ENCODE peak calls at places on chromosomes 4 and X, in six cellular contexts. X, H, T, U, Q and I are unnamed samples.

GRCh38 chr4:173005912-173006633 is 162.5 kb upstream of the GALNT7 start:
- DNase-seq in Q (no peak), U (no peak), H (peak), X (no peak), T (no peak), I (no peak)

GRCh38 chr4:7192252-7193039 is at the start of gene SORCS2:
- DNase-seq in Q (no peak), U (no peak), H (peak), X (peak), T (no peak), I (peak)

GRCh38 chr4:98632258-98632657 is 26.2 kb downstream of the TSPAN5 start:
- DNase-seq in U (no peak), H (no peak), Q (no peak), X (no peak), T (no peak), I (no peak)

GRCh38 chrX:132737743-132738142 is 220.7 kb downstream of the HS6ST2 start:
- DNase-seq in X (no peak), T (no peak), Q (no peak), H (no peak), U (peak), I (no peak)

GRCh38 chrX:7927259-7928167 is at the start of gene PNPLA4:
- DNase-seq in X (peak), U (peak), Q (peak), T (peak), H (peak), I (peak)

GRCh38 chr4:35883108-35883507 is 361.2 kb downstream of the ARAP2 start:
- DNase-seq in H (no peak), Q (no peak), T (no peak), U (no peak), X (no peak), I (no peak)

GRCh38 chr4:574346-575161 is 1.5 kb downstream of the TMEM271 start:
- DNase-seq in T (no peak), X (no peak), U (no peak), H (no peak), Q (no peak), I (no peak)

GRCh38 chrX:40105016-40105790 is 7.4 kb upstream of the BCOR start:
- DNase-seq in Q (no peak), H (peak), T (no peak), X (peak), U (no peak), I (peak)

GRCh38 chrX:64152857-64153256 is 52.7 kb downstream of the AMER1 start:
- DNase-seq in X (no peak), U (no peak), H (no peak), Q (no peak), T (no peak), I (no peak)

GRCh38 chr4:48692897-48693296 is 87.2 kb downstream of the FRYL start:
- DNase-seq in H (no peak), U (no peak), T (no peak), X (no peak), Q (no peak), I (no peak)

GRCh38 chrX:143837010-143837409 is 46.9 kb upstream of the UBE2NL start:
- DNase-seq in U (no peak), T (no peak), Q (no peak), X (no peak), H (no peak), I (no peak)

GRCh38 chrX:17022205-17022604 is 75.7 kb downstream of the REPS2 start:
- DNase-seq in T (no peak), Q (no peak), X (no peak), U (no peak), H (no peak), I (no peak)

GRCh38 chrX:2819345-2820130 is 9.2 kb upstream of the GYG2 start:
- DNase-seq in X (peak), Q (no peak), H (no peak), U (no peak), T (no peak), I (no peak)

GRCh38 chr4:890036-890695 is 42.0 kb downstream of the GAK start:
- DNase-seq in T (no peak), Q (no peak), H (no peak), X (no peak), U (no peak), I (no peak)

DNA sequence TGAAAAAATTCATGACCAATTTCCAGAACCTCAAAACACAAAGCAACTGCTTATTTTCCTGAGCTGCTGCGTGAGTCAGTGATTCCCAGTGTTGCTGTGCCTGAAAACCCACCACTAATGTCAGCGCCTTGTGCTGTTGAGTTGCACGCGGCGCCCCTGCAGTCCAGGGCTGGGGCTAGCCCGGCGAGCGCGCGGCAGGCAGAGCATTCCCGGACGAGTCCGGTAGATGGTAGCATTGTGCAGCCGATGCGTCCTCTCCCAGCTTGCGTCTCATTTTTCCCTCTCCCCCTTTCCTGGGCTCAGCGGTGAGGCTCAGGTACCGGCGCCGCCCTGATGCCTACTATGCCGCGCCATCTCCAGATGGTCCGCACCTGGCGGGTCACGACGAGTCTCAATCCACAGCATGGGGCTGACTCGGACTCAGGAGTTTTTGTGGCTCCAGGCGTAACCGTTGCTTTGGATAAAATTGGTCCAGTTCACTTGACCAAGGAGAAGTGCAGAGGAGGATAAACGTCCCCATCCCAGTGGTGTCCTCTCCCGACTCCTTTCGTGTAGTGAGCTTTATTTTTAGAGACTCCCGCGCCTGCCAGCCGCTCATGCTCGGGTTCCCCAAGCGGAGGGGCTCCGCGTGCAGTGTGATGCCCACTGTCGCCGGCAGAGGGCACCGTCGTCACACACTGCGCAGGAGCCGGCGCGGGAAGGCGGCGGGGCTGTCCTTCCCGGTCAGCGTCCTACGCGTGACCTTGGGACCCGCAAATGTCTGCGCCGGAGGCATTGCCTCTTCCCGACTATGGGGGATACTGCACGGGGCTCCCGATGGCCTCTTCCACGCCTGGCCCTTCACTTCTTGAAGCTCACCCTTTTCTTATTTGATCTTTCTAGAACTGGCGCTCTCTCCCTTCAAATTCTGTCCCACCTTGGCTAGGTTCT is 53.6 kb upstream of the IGFBP7 start:
- DNase-seq in H (peak), X (peak), T (peak), Q (peak), U (peak), I (peak)
- TF ChIP-seq POLR2A in H (no peak), X (no peak), T (no peak), Q (no peak), U (no peak), I (no peak)

GRCh38 chrX:76427560-76428242 is at the start of gene MAGEE1:
- DNase-seq in H (peak), X (peak), T (peak), Q (peak), U (peak), I (peak)
- TF ChIP-seq POLR2A in H (no peak), X (no peak), T (no peak), Q (no peak), U (no peak), I (no peak)

DNA sequence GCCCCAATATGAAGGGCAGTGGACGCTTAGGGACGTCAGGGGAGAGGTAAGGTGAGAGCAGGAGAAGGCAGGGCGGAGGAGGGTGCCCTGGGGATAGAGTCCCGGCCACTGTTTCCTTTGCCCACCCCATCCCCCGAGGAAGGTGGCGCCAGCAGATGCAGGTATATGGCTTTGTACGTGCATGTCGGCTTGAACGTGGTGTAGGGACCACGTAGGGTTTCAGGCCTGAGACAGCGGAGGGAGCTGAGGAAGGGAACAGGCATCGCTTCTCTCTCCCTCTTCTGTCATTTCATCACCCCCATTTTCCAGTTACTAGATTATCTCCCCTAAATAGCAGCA is 97.9 kb downstream of the PHKA2 start:
- DNase-seq in U (no peak), T (no peak), X (no peak), H (no peak), Q (no peak), I (no peak)
- TF ChIP-seq POLR2A in U (no peak), T (no peak), X (no peak), H (no peak), Q (no peak), I (no peak)

GRCh38 chr4:162921178-162921785 is 245.4 kb downstream of the NAF1 start:
- DNase-seq in T (no peak), X (no peak), U (no peak), H (no peak), Q (no peak), I (no peak)

GRCh38 chr4:162920649-162921048 is 246.0 kb downstream of the NAF1 start:
- DNase-seq in T (no peak), Q (no peak), H (no peak), U (no peak), X (no peak), I (no peak)
- TF ChIP-seq POLR2A in T (no peak), Q (no peak), H (no peak), U (no peak), X (no peak), I (no peak)

GRCh38 chrX:65697173-65697572 is 29.7 kb downstream of the MSN start:
- DNase-seq in H (no peak), Q (no peak), X (no peak), U (no peak), T (no peak), I (no peak)
- TF ChIP-seq POLR2A in H (no peak), Q (no peak), X (no peak), U (no peak), T (no peak), I (no peak)

GRCh38 chrX:155216179-155216939 is at the start of gene VBP1:
- DNase-seq in X (peak), T (peak), U (peak), H (peak), Q (peak), I (peak)
- TF ChIP-seq POLR2A in X (peak), T (no peak), U (no peak), H (peak), Q (no peak), I (peak)

DNA sequence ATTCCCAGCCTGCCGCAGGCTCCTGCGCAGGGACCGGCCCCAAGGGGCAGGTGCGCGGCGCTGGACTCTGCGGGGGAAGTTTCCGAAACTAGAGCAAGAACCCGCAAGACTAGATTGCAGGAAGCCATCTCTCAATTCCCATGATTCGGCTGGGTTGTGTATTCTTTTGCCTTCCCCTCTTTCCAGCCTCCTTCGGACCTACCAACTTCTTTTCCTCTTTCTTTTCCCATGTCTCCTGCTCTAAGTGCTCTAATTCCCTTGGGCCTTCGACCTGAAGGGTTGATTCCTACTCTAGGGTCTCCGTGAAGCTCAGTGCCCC is 645 bp upstream of the OPHN1 start:
- DNase-seq in Q (no peak), T (no peak), H (no peak), X (no peak), U (no peak), I (no peak)
- TF ChIP-seq POLR2A in Q (no peak), T (no peak), H (no peak), X (no peak), U (no peak), I (no peak)